ENCODE peak calls at places on chromosomes 13 and 19, in seven cellular contexts. T is cardiac fibroblast, A is Caki2, Y is Daoy, K is iris pigment epithelial cell, O is fibroblast of lung, B is skeletal muscle cell. C is an unnamed sample.
A peak's percentile ranks its signal among the peaks of the same experiment; 100 is the strongest.

GRCh38 chr19:49741210-49741844 is 21.8 kb downstream of the TSKS start:
- DNase-seq in T (no peak), A (no peak), Y (peak; percentile 18), K (peak; percentile 36), O (peak; percentile 24), B (no peak), C (peak; percentile 28)

GRCh38 chr19:4660181-4660791 is 9.9 kb downstream of the MYDGF start:
- DNase-seq in T (peak; percentile 26), A (peak; percentile 31), Y (no peak), K (no peak), O (no peak), B (no peak), C (no peak)

GRCh38 chr13:35599385-35599784 is 122.9 kb upstream of the MAB21L1 start:
- DNase-seq in T (peak; percentile 4), A (no peak), Y (no peak), K (no peak), O (no peak), B (no peak), C (no peak)

GRCh38 chr19:44891016-44891882 is at the start of gene TOMM40:
- DNase-seq in T (no peak), A (no peak), Y (no peak), K (peak; percentile 99), O (peak; percentile 99), B (no peak), C (peak; percentile 100)

GRCh38 chr19:18477042-18477760 is 39.3 kb upstream of the ISYNA1 start:
- DNase-seq in T (no peak), A (no peak), Y (no peak), K (no peak), O (no peak), B (no peak), C (no peak)

GRCh38 chr13:20728579-20729300 is 25.2 kb downstream of the IL17D start:
- DNase-seq in T (no peak), A (no peak), Y (no peak), K (peak; percentile 11), O (no peak), B (no peak), C (no peak)

GRCh38 chr19:32067686-32068085 is 277.7 kb upstream of the ZNF507 start:
- DNase-seq in T (no peak), A (no peak), Y (peak; percentile 15), K (no peak), O (no peak), B (no peak), C (no peak)

GRCh38 chr19:18789883-18790565 is 1.1 kb downstream of the COMP start:
- DNase-seq in T (peak; percentile 41), A (no peak), Y (peak; percentile 58), K (peak; percentile 22), O (peak; percentile 25), B (no peak), C (no peak)

GRCh38 chr19:46859637-46860124 is 1.1 kb upstream of the ARHGAP35 start:
- DNase-seq in T (peak; percentile 80), A (no peak), Y (no peak), K (peak; percentile 76), O (no peak), B (peak; percentile 57), C (peak; percentile 55)

GRCh38 chr13:30307194-30307965 is at the start of gene KATNAL1:
- DNase-seq in T (peak; percentile 84), A (peak; percentile 84), Y (peak; percentile 83), K (peak; percentile 78), O (peak; percentile 66), B (peak; percentile 14), C (peak; percentile 57)

GRCh38 chr13:84927442-84928169 is 871.6 kb downstream of the SLITRK6 start:
- DNase-seq in T (no peak), A (no peak), Y (no peak), K (no peak), O (no peak), B (no peak), C (no peak)